ENCODE peak calls at places on chromosome 6, in ten cellular contexts. Q is activated T-helper 1 cell treated with anti-CD3 and anti-CD28 coated beads, Interleukin-12 subunit alpha, Interleukin-12 subunit beta, Interleukin-2, Interleukin-4 antibody, amounts not matched to agents 30 ng/mL and 10 ng/mL and 1 ng/mL, durations not matched to agents 14 hours and 24 hours and 36 hours; B is transverse colon; I is NCI-H2081; G is left ventricle myocardium superior; D is HTR-8/SVneo; N is stimulated activated CD4-positive, alpha-beta T cell treated with anti-CD3 and anti-CD28 coated beads, TNF-alpha, amount 100 ng/mL, for 24 hours; C is fibroblast of lung; S is PC-3; T is T-helper 17 cell. Z is an unnamed sample.

GRCh38 chr6:98039443-98039842 is 756.4 kb upstream of the MMS22L start:
- DNase-seq in C (no peak), B (no peak), Q (no peak), N (no peak), D (no peak), S (no peak), I (no peak), G (no peak), T (no peak), Z (no peak)

GRCh38 chr6:121748376-121748775 is 312.9 kb downstream of the GJA1 start:
- DNase-seq in I (no peak), D (no peak), N (no peak), Q (no peak), B (no peak), C (peak; percentile 72), T (no peak), S (peak; percentile 3), G (no peak), Z (peak; percentile 90)

GRCh38 chr6:6586671-6587526 is 1.6 kb upstream of the LY86 start:
- DNase-seq in T (no peak), G (no peak), Q (no peak), B (no peak), D (no peak), I (no peak), N (no peak), C (no peak), S (no peak), Z (no peak)

GRCh38 chr6:87722831-87723726 is 21.0 kb upstream of the AKIRIN2 start:
- DNase-seq in T (no peak), G (peak; percentile 79), S (peak; percentile 97), Q (no peak), C (peak; percentile 98), D (peak; percentile 84), B (peak; percentile 41), N (no peak), I (no peak), Z (peak; percentile 98)

GRCh38 chr6:146914563-146915483 is 289.4 kb upstream of the STXBP5 start:
- DNase-seq in Q (no peak), G (no peak), N (no peak), B (no peak), I (no peak), C (peak; percentile 99), S (peak; percentile 90), T (no peak), D (peak; percentile 55), Z (peak; percentile 99)

GRCh38 chr6:146598785-146599405 is at the start of gene ADGB:
- DNase-seq in B (peak; percentile 78), T (no peak), I (peak; percentile 28), D (peak; percentile 32), S (peak; percentile 68), G (peak; percentile 82), C (peak; percentile 51), N (no peak), Q (no peak), Z (peak; percentile 27)

GRCh38 chr6:38509713-38510112 is 130.0 kb downstream of the BTBD9 start:
- DNase-seq in T (no peak), Q (no peak), G (no peak), I (no peak), B (no peak), N (no peak), S (peak; percentile 77), C (peak; percentile 49), D (no peak), Z (peak; percentile 57)

GRCh38 chr6:170080828-170081368 is 210.0 kb downstream of the DLL1 start:
- DNase-seq in N (no peak), T (no peak), D (no peak), C (no peak), S (no peak), B (peak; percentile 6), Q (no peak), G (no peak), I (peak; percentile 65), Z (no peak)

GRCh38 chr6:27617046-27617687 is 144.3 kb upstream of the ZNF184 start:
- DNase-seq in G (no peak), I (peak; percentile 34), C (peak; percentile 26), B (no peak), D (no peak), S (peak; percentile 38), T (no peak), Q (no peak), N (no peak), Z (peak; percentile 30)

GRCh38 chr6:99019341-99019740 is 71.6 kb upstream of the FBXL4 start:
- DNase-seq in Q (no peak), D (no peak), C (no peak), T (no peak), S (peak; percentile 15), I (no peak), N (no peak), B (no peak), G (no peak), Z (peak; percentile 26)

GRCh38 chr6:143195349-143195845 is 134.7 kb downstream of the AIG1 start:
- DNase-seq in C (no peak), N (no peak), T (no peak), I (no peak), B (no peak), S (no peak), G (peak; percentile 52), Q (no peak), D (no peak), Z (no peak)

GRCh38 chr6:11224252-11224965 is 8.1 kb downstream of the NEDD9 start:
- DNase-seq in Q (peak; percentile 58), C (no peak), B (no peak), N (no peak), G (no peak), I (no peak), T (no peak), D (peak; percentile 20), S (peak; percentile 22), Z (peak; percentile 45)

GRCh38 chr6:125300992-125301434 is 754 bp downstream of the HDDC2 start:
- DNase-seq in S (peak; percentile 5), G (no peak), D (peak; percentile 13), Q (no peak), C (peak; percentile 58), T (no peak), I (no peak), N (no peak), B (no peak), Z (peak; percentile 62)

GRCh38 chr6:133749427-133749826 is 139.5 kb upstream of the TCF21 start:
- DNase-seq in I (no peak), T (no peak), Q (no peak), S (no peak), G (no peak), N (no peak), C (no peak), B (no peak), D (no peak), Z (no peak)

GRCh38 chr6:39344821-39345280 is 22.3 kb upstream of the KCNK16 start:
- DNase-seq in I (no peak), N (no peak), B (no peak), D (no peak), G (no peak), C (no peak), Q (no peak), T (no peak), S (no peak), Z (peak; percentile 2)

GRCh38 chr6:122569372-122569771 is 40.8 kb upstream of the PKIB start:
- DNase-seq in T (no peak), N (no peak), I (no peak), C (no peak), D (no peak), S (no peak), B (no peak), Q (no peak), G (no peak), Z (no peak)

GRCh38 chr6:92715991-92716390 is 703.4 kb downstream of the EPHA7 start:
- DNase-seq in T (no peak), G (no peak), S (peak; percentile 46), N (no peak), C (peak; percentile 54), Q (no peak), D (no peak), B (no peak), I (no peak), Z (no peak)

GRCh38 chr6:55450007-55450406 is 122.7 kb downstream of the GFRAL start:
- DNase-seq in N (no peak), D (no peak), S (no peak), I (no peak), Q (no peak), G (no peak), B (no peak), T (no peak), C (peak; percentile 23), Z (no peak)

GRCh38 chr6:111478749-111479148 is 4.3 kb downstream of the REV3L start:
- DNase-seq in Q (no peak), G (no peak), B (no peak), T (no peak), N (no peak), S (peak; percentile 57), I (peak; percentile 79), C (peak; percentile 77), D (no peak), Z (peak; percentile 68)

GRCh38 chr6:58419321-58419720 is 1101.9 kb downstream of the PRIM2 start:
- DNase-seq in G (no peak), D (no peak), C (no peak), I (no peak), S (no peak), B (no peak), T (no peak), N (no peak), Q (no peak), Z (no peak)

GRCh38 chr6:35483490-35483889 is 13.4 kb downstream of the TEAD3 start:
- DNase-seq in N (no peak), C (no peak), D (no peak), T (no peak), S (no peak), B (no peak), G (no peak), Q (no peak), I (no peak), Z (no peak)

GRCh38 chr6:136148051-136148450 is 102.1 kb downstream of the MTFR2 start:
- DNase-seq in D (no peak), T (no peak), G (no peak), B (no peak), C (no peak), N (no peak), I (no peak), Q (no peak), S (no peak), Z (no peak)

GRCh38 chr6:110509617-110510231 is 33.3 kb upstream of the SLC22A16 start:
- DNase-seq in G (no peak), C (peak; percentile 82), Q (no peak), S (peak; percentile 94), B (no peak), N (no peak), I (no peak), D (no peak), T (no peak), Z (peak; percentile 78)

GRCh38 chr6:25899123-25899522 is 25.1 kb upstream of the SLC17A3 start:
- DNase-seq in I (no peak), D (no peak), G (no peak), N (no peak), Q (no peak), C (no peak), T (no peak), B (no peak), S (no peak), Z (no peak)

GRCh38 chr6:72348926-72349325 is 272.9 kb upstream of the KCNQ5 start:
- DNase-seq in N (no peak), C (peak; percentile 72), S (peak; percentile 29), D (no peak), B (no peak), G (no peak), T (no peak), I (no peak), Q (no peak), Z (peak; percentile 46)

GRCh38 chr6:104957301-104958177 is 632 bp downstream of the LIN28B start:
- DNase-seq in Q (no peak), G (no peak), D (no peak), C (no peak), I (peak; percentile 62), B (no peak), T (no peak), N (no peak), S (no peak), Z (no peak)

GRCh38 chr6:137697267-137697938 is 169.7 kb upstream of the TNFAIP3 start:
- DNase-seq in S (peak; percentile 17), G (peak; percentile 30), B (peak; percentile 22), T (no peak), N (no peak), I (no peak), D (peak; percentile 40), C (peak; percentile 44), Q (no peak), Z (peak; percentile 94)

GRCh38 chr6:123925360-123925759 is 121.7 kb downstream of the NKAIN2 start:
- DNase-seq in B (no peak), S (no peak), T (no peak), N (no peak), Q (no peak), D (no peak), G (no peak), I (peak; percentile 25), C (peak; percentile 15), Z (no peak)